ENCODE peak calls at places on chromosome 3, in seven cellular contexts. Z, K, R, U, B, P and S are unnamed samples.
A peak's percentile ranks its signal among the peaks of the same experiment; 100 is the strongest.

GRCh38 chr3:187913617-187914033 is 168.4 kb upstream of the BCL6 start:
- DNase-seq in Z (peak; percentile 52), K (no peak), R (no peak), U (no peak), B (no peak), P (peak; percentile 32), S (peak; percentile 68)

GRCh38 chr3:188106898-188107684 is 46.9 kb upstream of the LPP start:
- DNase-seq in Z (no peak), K (no peak), R (no peak), U (no peak), B (no peak), P (no peak), S (no peak)

GRCh38 chr3:184426691-184427141 is 46.9 kb downstream of the CHRD start:
- DNase-seq in Z (peak; percentile 63), K (no peak), R (no peak), U (no peak), B (no peak), P (no peak), S (peak; percentile 19)

GRCh38 chr3:113086506-113087461 is 96.0 kb downstream of the GTPBP8 start:
- DNase-seq in Z (peak; percentile 51), K (no peak), R (no peak), U (no peak), B (no peak), P (no peak), S (no peak)

GRCh38 chr3:51642462-51642861 is 28.6 kb upstream of the TEX264 start:
- DNase-seq in Z (no peak), K (no peak), R (no peak), U (no peak), B (no peak), P (no peak), S (no peak)

GRCh38 chr3:119662604-119663377 is 2.4 kb upstream of the POPDC2 start:
- DNase-seq in Z (no peak), K (no peak), R (no peak), U (no peak), B (no peak), P (no peak), S (peak; percentile 33)

GRCh38 chr3:14884665-14885064 is 62.7 kb upstream of the NR2C2 start:
- DNase-seq in Z (no peak), K (no peak), R (no peak), U (no peak), B (no peak), P (no peak), S (no peak)

GRCh38 chr3:83002869-83003445 is 1241.5 kb upstream of the GBE1 start:
- DNase-seq in Z (no peak), K (no peak), R (no peak), U (no peak), B (no peak), P (no peak), S (no peak)

GRCh38 chr3:122519693-122520092 is 5.0 kb upstream of the KPNA1 start:
- DNase-seq in Z (no peak), K (no peak), R (no peak), U (no peak), B (no peak), P (no peak), S (no peak)

GRCh38 chr3:50652709-50653108 is 22.0 kb upstream of the DOCK3 start:
- DNase-seq in Z (no peak), K (peak; percentile 48), R (peak; percentile 56), U (peak; percentile 5), B (no peak), P (no peak), S (no peak)

GRCh38 chr3:104696470-104696869 is 670.2 kb upstream of the ALCAM start:
- DNase-seq in Z (no peak), K (no peak), R (no peak), U (no peak), B (no peak), P (no peak), S (no peak)
- TF ChIP-seq CTCF in Z (no peak), K (no peak), R (no peak), U (no peak), B (no peak), P (no peak), S (no peak)

DNA sequence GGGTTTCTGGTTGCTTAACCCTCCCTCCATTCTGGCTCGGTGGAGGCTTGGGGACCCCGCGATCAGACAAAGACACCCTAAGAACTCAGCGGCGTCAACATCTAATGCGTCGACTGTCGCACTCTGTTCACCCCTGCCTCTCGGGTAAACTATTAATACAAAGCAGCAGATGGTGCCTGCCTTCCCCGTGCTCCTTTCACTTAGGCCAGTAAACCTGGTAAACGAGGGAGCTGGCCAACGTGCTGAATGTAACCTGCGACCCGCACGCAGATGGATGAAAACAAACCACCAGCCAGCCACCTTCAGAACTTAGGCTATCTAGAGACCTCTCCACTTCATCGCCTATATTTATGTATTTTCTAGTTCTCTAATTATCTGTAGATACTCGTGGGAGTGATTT is 848 bp upstream of the CADPS start:
- DNase-seq in Z (peak; percentile 64), K (no peak), R (peak; percentile 38), U (no peak), B (no peak), P (peak; percentile 42), S (peak; percentile 8)
- H3K4me3 ChIP-seq in Z (peak overlapping the region; percentile 53), K (peak overlapping the region; percentile 18), R (no peak overlapping the region), U (no peak overlapping the region), B (no peak overlapping the region), P (no peak overlapping the region), S (no peak overlapping the region)

GRCh38 chr3:197959891-197960693 is at the start of gene LMLN:
- DNase-seq in Z (peak; percentile 91), K (peak; percentile 96), R (peak; percentile 97), U (peak; percentile 80), B (peak; percentile 82), P (peak; percentile 94), S (peak; percentile 91)

GRCh38 chr3:197959500-197959890 is 522 bp upstream of the LMLN start:
- DNase-seq in Z (no peak), K (no peak), R (no peak), U (no peak), B (no peak), P (no peak), S (no peak)

GRCh38 chr3:197960694-197961581 is 921 bp downstream of the LMLN start:
- DNase-seq in Z (no peak), K (no peak), R (no peak), U (no peak), B (no peak), P (no peak), S (no peak)

GRCh38 chr3:197963019-197963637 is 3.1 kb downstream of the LMLN start:
- DNase-seq in Z (no peak), K (no peak), R (no peak), U (no peak), B (no peak), P (no peak), S (no peak)

GRCh38 chr3:197961582-197961945 is 1.5 kb downstream of the LMLN start:
- DNase-seq in Z (no peak), K (no peak), R (no peak), U (no peak), B (no peak), P (no peak), S (no peak)
- TF ChIP-seq CTCF in Z (no peak), K (no peak), R (no peak), U (no peak), B (no peak), P (no peak), S (no peak)

GRCh38 chr3:84960581-84960980 is 1.8 kb downstream of the CADM2 start:
- DNase-seq in Z (no peak), K (no peak), R (no peak), U (no peak), B (no peak), P (no peak), S (no peak)

GRCh38 chr3:84961492-84962255 is 2.9 kb downstream of the CADM2 start:
- DNase-seq in Z (no peak), K (no peak), R (no peak), U (no peak), B (no peak), P (no peak), S (no peak)

GRCh38 chr3:84962460-84962859 is 3.7 kb downstream of the CADM2 start:
- DNase-seq in Z (no peak), K (no peak), R (no peak), U (no peak), B (no peak), P (no peak), S (no peak)

GRCh38 chr3:84959470-84960380 is 936 bp downstream of the CADM2 start:
- DNase-seq in Z (no peak), K (no peak), R (no peak), U (no peak), B (no peak), P (no peak), S (no peak)

DNA sequence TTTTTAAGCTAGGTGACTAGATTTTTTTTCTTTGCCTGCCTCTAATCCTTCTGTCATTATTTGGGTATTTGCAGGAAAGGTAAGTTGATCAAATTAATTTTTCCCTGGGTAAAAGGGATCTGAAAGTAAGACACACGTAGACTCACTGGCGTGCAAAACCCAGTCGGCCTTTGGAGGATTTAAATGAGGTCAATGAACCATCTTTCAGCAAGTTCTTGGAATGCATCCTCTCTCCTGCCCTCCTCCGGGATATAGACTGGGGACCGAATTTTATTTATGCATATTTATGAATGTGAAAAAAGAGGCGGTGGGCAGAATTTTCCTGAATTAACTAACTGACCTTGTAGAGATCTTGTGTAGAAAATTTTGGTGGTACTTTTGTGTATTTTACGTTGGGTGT is 2.2 kb downstream of the CADM2 start:
- DNase-seq in Z (no peak), K (no peak), R (no peak), U (no peak), B (no peak), P (no peak), S (no peak)
- H3K4me3 ChIP-seq in Z (peak overlapping the region; percentile 46), K (no peak overlapping the region), R (no peak overlapping the region), U (no peak overlapping the region), B (no peak overlapping the region), P (no peak overlapping the region), S (no peak overlapping the region)

GRCh38 chr3:197007296-197007940 is 22.2 kb downstream of the MELTF start:
- DNase-seq in Z (no peak), K (no peak), R (no peak), U (no peak), B (no peak), P (no peak), S (no peak)

GRCh38 chr3:197006446-197006845 is 23.2 kb downstream of the MELTF start:
- DNase-seq in Z (no peak), K (no peak), R (no peak), U (no peak), B (no peak), P (no peak), S (no peak)

GRCh38 chr3:197007953-197008352 is 21.7 kb downstream of the MELTF start:
- DNase-seq in Z (no peak), K (no peak), R (no peak), U (no peak), B (no peak), P (no peak), S (no peak)

GRCh38 chr3:197008436-197009209 is 21.0 kb downstream of the MELTF start:
- DNase-seq in Z (no peak), K (no peak), R (no peak), U (no peak), B (no peak), P (no peak), S (no peak)

GRCh38 chr3:197006860-197007259 is 22.8 kb downstream of the MELTF start:
- DNase-seq in Z (no peak), K (no peak), R (no peak), U (no peak), B (no peak), P (no peak), S (no peak)
- TF ChIP-seq CTCF in Z (no peak), K (no peak), R (no peak), U (no peak), B (no peak), P (no peak), S (no peak)